ENCODE peak calls at places on chromosomes 3 and 15, in five cellular contexts. U, D, Z, Y and H are unnamed samples.

GRCh38 chr3:133038089-133038730 is at the start of gene TMEM108:
- DNase-seq in U (peak; percentile 73), D (peak; percentile 95), Z (no peak), Y (peak; percentile 95), H (no peak)

GRCh38 chr15:43911235-43911661 is 84.4 kb downstream of the WDR76 start:
- DNase-seq in U (peak; percentile 26), D (no peak), Z (no peak), Y (no peak), H (no peak)

GRCh38 chr15:65331811-65332210 is 27.3 kb downstream of the RNU5B-1 start:
- DNase-seq in U (no peak), D (no peak), Z (no peak), Y (no peak), H (no peak)

GRCh38 chr15:70038730-70039392 is 58.9 kb downstream of the TLE3 start:
- DNase-seq in U (no peak), D (no peak), Z (no peak), Y (no peak), H (no peak)

GRCh38 chr3:96619475-96619874 is 194.9 kb upstream of the EPHA6 start:
- DNase-seq in U (no peak), D (no peak), Z (no peak), Y (no peak), H (no peak)

GRCh38 chr3:147355104-147355854 is 51.1 kb downstream of the ZIC4 start:
- DNase-seq in U (no peak), D (no peak), Z (no peak), Y (no peak), H (no peak)

GRCh38 chr3:14857506-14857905 is 38.7 kb downstream of the FGD5 start:
- DNase-seq in U (no peak), D (no peak), Z (no peak), Y (no peak), H (no peak)

GRCh38 chr15:40103124-40103858 is 5.4 kb downstream of the BMF start:
- DNase-seq in U (no peak), D (no peak), Z (no peak), Y (peak; percentile 91), H (no peak)

GRCh38 chr15:80247320-80247719 is 4.7 kb downstream of the CTXND1 start:
- DNase-seq in U (no peak), D (no peak), Z (no peak), Y (no peak), H (no peak)

GRCh38 chr3:126617574-126617973 is 37.4 kb downstream of the TXNRD3 start:
- DNase-seq in U (no peak), D (no peak), Z (no peak), Y (no peak), H (no peak)

GRCh38 chr3:151878445-151878844 is 5.0 kb downstream of the SUCNR1 start:
- DNase-seq in U (no peak), D (no peak), Z (no peak), Y (no peak), H (no peak)

GRCh38 chr3:32996046-32996754 is 44.8 kb downstream of the CCR4 start:
- DNase-seq in U (no peak), D (no peak), Z (no peak), Y (no peak), H (no peak)

GRCh38 chr3:124907957-124908356 is 20.8 kb upstream of the ITGB5 start:
- DNase-seq in U (no peak), D (no peak), Z (no peak), Y (no peak), H (no peak)

GRCh38 chr3:154143873-154144272 is 22.7 kb downstream of the ARHGEF26 start:
- DNase-seq in U (no peak), D (no peak), Z (no peak), Y (no peak), H (no peak)

GRCh38 chr15:88708256-88709054 is 69.6 kb downstream of the ISG20 start:
- DNase-seq in U (no peak), D (no peak), Z (no peak), Y (no peak), H (no peak)

GRCh38 chr15:34358367-34358766 is 8.6 kb downstream of the LPCAT4 start:
- DNase-seq in U (peak; percentile 82), D (peak; percentile 61), Z (no peak), Y (no peak), H (no peak)

GRCh38 chr3:14900881-14901873 is 46.2 kb upstream of the NR2C2 start:
- DNase-seq in U (no peak), D (no peak), Z (no peak), Y (no peak), H (no peak)

GRCh38 chr3:48952510-48953118 is 34.0 kb downstream of the ARIH2 start:
- DNase-seq in U (no peak), D (peak; percentile 31), Z (no peak), Y (peak; percentile 79), H (peak; percentile 45)

GRCh38 chr3:196966526-196967401 is 1.9 kb downstream of the PIGZ start:
- DNase-seq in U (no peak), D (no peak), Z (no peak), Y (peak; percentile 75), H (no peak)

GRCh38 chr15:56040081-56041035 is 46.9 kb upstream of the NEDD4 start:
- DNase-seq in U (peak; percentile 66), D (no peak), Z (no peak), Y (no peak), H (peak; percentile 80)

GRCh38 chr15:68700395-68701123 is 120.1 kb downstream of the ANP32A start:
- DNase-seq in U (no peak), D (no peak), Z (no peak), Y (peak; percentile 63), H (no peak)

GRCh38 chr3:54056521-54056920 is 65.8 kb upstream of the CACNA2D3 start:
- DNase-seq in U (no peak), D (no peak), Z (no peak), Y (no peak), H (no peak)

GRCh38 chr3:107284570-107284969 is 92.7 kb upstream of the CCDC54 start:
- DNase-seq in U (no peak), D (no peak), Z (no peak), Y (no peak), H (no peak)

GRCh38 chr3:171001957-171002694 is 24.4 kb downstream of the SLC2A2 start:
- DNase-seq in U (peak; percentile 49), D (no peak), Z (peak; percentile 13), Y (no peak), H (peak; percentile 100)

GRCh38 chr3:154932633-154933032 is 147.5 kb upstream of the MME start:
- DNase-seq in U (no peak), D (no peak), Z (no peak), Y (no peak), H (no peak)

GRCh38 chr15:60392986-60393811 is 4.6 kb downstream of the ANXA2 start:
- DNase-seq in U (peak; percentile 89), D (no peak), Z (no peak), Y (no peak), H (peak; percentile 99)

GRCh38 chr3:28972921-28973320 is 307.9 kb upstream of the RBMS3 start:
- DNase-seq in U (no peak), D (no peak), Z (no peak), Y (no peak), H (no peak)

GRCh38 chr15:45457215-45457614 is 65.3 kb downstream of the SLC30A4 start:
- DNase-seq in U (no peak), D (no peak), Z (no peak), Y (no peak), H (no peak)

GRCh38 chr15:45458746-45459403 is 63.7 kb downstream of the SLC30A4 start:
- DNase-seq in U (no peak), D (peak; percentile 69), Z (peak; percentile 44), Y (peak; percentile 91), H (peak; percentile 39)

GRCh38 chr15:45454825-45455224 is 67.7 kb downstream of the SLC30A4 start:
- DNase-seq in U (peak; percentile 59), D (no peak), Z (peak; percentile 45), Y (no peak), H (no peak)

GRCh38 chr15:45456212-45457106 is 66.1 kb downstream of the SLC30A4 start:
- DNase-seq in U (peak; percentile 89), D (peak; percentile 62), Z (peak; percentile 33), Y (no peak), H (peak; percentile 65)

DNA sequence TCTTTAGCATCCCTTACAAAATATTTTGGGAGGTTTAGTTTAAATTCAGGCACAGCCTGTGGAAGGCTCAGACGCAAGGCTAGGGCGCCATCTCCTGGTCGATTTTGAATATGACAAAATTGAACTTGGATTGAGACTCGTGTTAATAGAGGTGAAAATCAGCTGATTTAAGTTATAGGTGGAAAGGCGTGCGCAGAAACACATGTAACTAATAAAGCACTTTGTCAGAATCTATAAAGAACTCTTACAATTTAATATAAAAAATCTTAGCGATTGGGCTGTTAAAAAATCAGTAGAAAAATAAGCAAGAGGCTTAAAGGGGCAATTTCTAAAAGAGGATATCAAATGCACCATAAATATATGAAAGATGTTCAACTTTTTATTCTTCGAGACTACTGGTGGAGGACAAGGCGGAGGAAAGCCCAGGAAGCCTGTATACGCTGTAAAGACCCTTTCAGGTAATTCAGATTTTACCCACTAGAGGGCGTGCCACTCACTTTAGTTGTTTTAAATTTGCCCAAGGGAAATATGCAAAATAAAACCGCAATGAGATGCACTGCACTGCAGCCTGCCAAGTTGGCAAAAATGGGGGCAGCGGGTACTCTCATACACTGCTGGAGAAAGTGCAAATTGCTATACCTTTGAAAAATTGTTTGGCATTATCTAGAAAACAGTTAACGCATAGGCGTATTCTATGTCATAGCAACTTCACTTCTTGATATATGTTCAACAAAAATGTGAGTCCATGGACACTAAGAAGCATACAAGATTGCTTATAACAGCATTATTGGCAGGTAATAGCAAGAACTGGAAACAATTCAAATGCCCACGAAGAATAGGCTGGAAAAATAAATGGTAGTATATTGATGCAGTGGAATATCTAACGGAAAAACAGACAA is 64.7 kb downstream of the SLC30A4 start:
- DNase-seq in U (peak; percentile 41), D (peak; percentile 76), Z (peak; percentile 69), Y (peak; percentile 84), H (peak; percentile 77)
- TF ChIP-seq KDM1A in U (no peak), D (no peak), Z (no peak), Y (no peak), H (no peak)

DNA sequence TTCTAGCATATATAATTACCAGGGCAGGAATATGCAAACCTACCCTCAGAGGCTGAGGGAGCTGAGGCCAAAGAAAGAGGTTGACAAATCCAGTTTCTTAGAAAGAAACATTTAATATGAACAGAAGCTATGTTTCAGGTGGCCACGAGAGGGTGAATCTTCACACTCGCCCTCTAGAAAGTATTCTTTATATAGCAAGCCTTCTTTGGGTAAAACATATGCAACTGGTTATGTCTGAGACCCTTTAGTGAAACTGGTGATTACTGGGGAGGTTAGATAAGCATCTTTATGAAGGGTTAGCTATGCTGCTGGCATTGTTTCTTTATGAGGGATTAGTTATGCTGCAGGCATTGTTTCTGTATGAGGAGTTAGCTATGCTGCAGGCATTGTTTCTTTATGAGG is 50.7 kb upstream of the GOLGA6L2 start:
- DNase-seq in U (no peak), D (peak; percentile 11), Z (no peak), Y (no peak), H (no peak)
- TF ChIP-seq KDM1A in U (no peak), D (no peak), Z (no peak), Y (no peak), H (no peak)

GRCh38 chr3:188979236-188979635 is 192.5 kb upstream of the TPRG1 start:
- DNase-seq in U (no peak), D (no peak), Z (no peak), Y (no peak), H (no peak)
- TF ChIP-seq KDM1A in U (no peak), D (no peak), Z (no peak), Y (no peak), H (no peak)

DNA sequence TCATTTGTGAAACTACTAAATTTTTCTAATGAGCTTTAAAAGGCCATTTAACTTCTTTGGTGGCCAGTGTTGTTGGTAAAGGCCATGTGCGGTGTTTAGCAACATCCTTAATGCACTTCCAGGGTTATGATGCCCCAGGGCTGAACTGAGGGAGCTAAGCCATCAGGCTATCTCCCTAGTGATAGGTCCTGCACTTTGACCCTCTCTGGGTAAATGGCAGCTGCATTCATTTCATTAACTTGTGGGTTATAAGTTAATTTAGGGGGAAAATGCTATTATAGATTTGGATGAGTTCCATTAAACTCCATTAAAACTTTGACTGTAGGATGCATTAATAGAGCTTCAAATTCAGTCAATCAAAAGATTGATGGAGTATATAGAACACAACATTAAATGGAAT is 366.7 kb upstream of the ZNF717 start:
- DNase-seq in U (no peak), D (no peak), Z (no peak), Y (no peak), H (no peak)
- TF ChIP-seq KDM1A in U (no peak), D (no peak), Z (no peak), Y (no peak), H (no peak)